ENCODE peak calls at places on chromosomes 4 and X, in five cellular contexts. T is fibroblast of lung, Y is cardiac fibroblast, C is tibial artery, V is foreskin fibroblast. P is an unnamed sample.

GRCh38 chrX:104113237-104113965 is 1.1 kb downstream of the ZCCHC18 start:
- DNase-seq in T (peak; percentile 47), Y (peak; percentile 45), C (peak; percentile 25), V (peak; percentile 37), P (peak; percentile 11)

GRCh38 chrX:154378059-154378798 is 866 bp upstream of the EMD start:
- DNase-seq in T (peak; percentile 49), Y (peak; percentile 76), C (peak; percentile 63), V (no peak), P (no peak)

GRCh38 chr4:39900966-39901365 is 76.7 kb downstream of the PDS5A start:
- DNase-seq in T (peak; percentile 9), Y (no peak), C (no peak), V (no peak), P (no peak)

GRCh38 chr4:52728877-52729276 is 22.3 kb downstream of the ERVMER34-1 start:
- DNase-seq in T (no peak), Y (no peak), C (no peak), V (no peak), P (no peak)

GRCh38 chr4:152323221-152323620 is 212.7 kb downstream of the FBXW7 start:
- DNase-seq in T (no peak), Y (no peak), C (no peak), V (no peak), P (no peak)

GRCh38 chrX:102950908-102951866 is 14.1 kb downstream of the RAB40AL start:
- DNase-seq in T (peak; percentile 51), Y (peak; percentile 49), C (peak; percentile 35), V (peak; percentile 26), P (no peak)

GRCh38 chr4:114146947-114147618 is 167.6 kb upstream of the ARSJ start:
- DNase-seq in T (no peak), Y (no peak), C (no peak), V (no peak), P (no peak)

GRCh38 chrX:148500428-148501120 is at the start of gene AFF2:
- DNase-seq in T (peak; percentile 16), Y (peak; percentile 21), C (no peak), V (peak; percentile 8), P (no peak)

GRCh38 chrX:49995021-49995731 is 72.8 kb downstream of the CLCN5 start:
- DNase-seq in T (peak; percentile 30), Y (peak; percentile 80), C (no peak), V (peak; percentile 51), P (no peak)

GRCh38 chr4:108492816-108493595 is 127.4 kb upstream of the RPL34 start:
- DNase-seq in T (peak; percentile 22), Y (no peak), C (no peak), V (no peak), P (no peak)

GRCh38 chr4:187656953-187657352 is 338.6 kb upstream of the ZFP42 start:
- DNase-seq in T (peak; percentile 80), Y (peak; percentile 5), C (no peak), V (no peak), P (no peak)

GRCh38 chrX:10017866-10018265 is 50.7 kb downstream of the CLDN34 start:
- DNase-seq in T (peak; percentile 56), Y (peak; percentile 69), C (no peak), V (peak; percentile 51), P (peak; percentile 44)

GRCh38 chrX:44439242-44439641 is 95.8 kb upstream of the EFHC2 start:
- DNase-seq in T (peak; percentile 5), Y (no peak), C (no peak), V (no peak), P (no peak)

GRCh38 chrX:47179928-47180255 is 13.7 kb upstream of the UBA1 start:
- DNase-seq in T (no peak), Y (no peak), C (no peak), V (no peak), P (no peak)

GRCh38 chr4:112206431-112206830 is 25.2 kb upstream of the AP1AR start:
- DNase-seq in T (no peak), Y (no peak), C (no peak), V (no peak), P (no peak)

GRCh38 chr4:57220172-57220571 is 110.0 kb upstream of the IGFBP7 start:
- DNase-seq in T (no peak), Y (no peak), C (no peak), V (no peak), P (no peak)

GRCh38 chr4:174225247-174226054 is 58.0 kb downstream of the FBXO8 start:
- DNase-seq in T (no peak), Y (no peak), C (no peak), V (no peak), P (no peak)

GRCh38 chrX:2507904-2508630 is 7.3 kb upstream of the DHRSX start:
- DNase-seq in T (no peak), Y (no peak), C (no peak), V (no peak), P (no peak)

GRCh38 chr4:8766610-8767009 is 105.0 kb downstream of the HMX1 start:
- DNase-seq in T (no peak), Y (no peak), C (peak; percentile 13), V (no peak), P (no peak)

GRCh38 chrX:149010899-149011224 is 494.2 kb downstream of the IDS start:
- DNase-seq in T (no peak), Y (no peak), C (no peak), V (no peak), P (no peak)

GRCh38 chr4:52069566-52069965 is 18.5 kb downstream of the SPATA18 start:
- DNase-seq in T (no peak), Y (no peak), C (no peak), V (no peak), P (no peak)

GRCh38 chr4:155419266-155419665 is 42.5 kb upstream of the MAP9 start:
- DNase-seq in T (peak; percentile 64), Y (peak; percentile 13), C (no peak), V (peak; percentile 54), P (no peak)

GRCh38 chrX:15686818-15687685 is 22.4 kb upstream of the CLTRN start:
- DNase-seq in T (peak; percentile 57), Y (peak; percentile 58), C (peak; percentile 40), V (peak; percentile 19), P (peak; percentile 35)

DNA sequence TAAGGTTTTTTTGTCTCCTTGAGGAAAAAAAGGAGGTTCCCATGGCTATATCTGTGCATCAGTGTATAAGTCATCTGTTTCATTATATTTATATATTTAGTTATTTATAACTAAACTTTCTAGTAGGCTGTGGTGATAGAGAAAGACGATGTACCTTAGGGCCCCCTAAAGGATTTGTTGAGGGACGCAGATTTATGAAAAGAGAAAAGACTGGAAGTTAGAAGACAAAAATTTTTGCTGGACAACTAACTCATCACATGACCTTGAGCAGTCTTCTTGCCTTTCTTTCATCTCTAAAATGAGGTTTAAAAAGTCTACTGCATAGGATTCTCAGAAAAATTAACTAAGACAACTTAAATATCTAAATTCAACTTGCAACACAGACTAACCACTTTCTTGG is 6.1 kb downstream of the GASK1B start:
- DNase-seq in T (peak; percentile 8), Y (peak; percentile 56), C (no peak), V (no peak), P (no peak)
- H3K4me3 ChIP-seq in T (peak overlapping the region; percentile 15), Y (peak overlapping the region; percentile 6), C (peak overlapping the region; percentile 57), V (no peak overlapping the region), P (no peak overlapping the region)

DNA sequence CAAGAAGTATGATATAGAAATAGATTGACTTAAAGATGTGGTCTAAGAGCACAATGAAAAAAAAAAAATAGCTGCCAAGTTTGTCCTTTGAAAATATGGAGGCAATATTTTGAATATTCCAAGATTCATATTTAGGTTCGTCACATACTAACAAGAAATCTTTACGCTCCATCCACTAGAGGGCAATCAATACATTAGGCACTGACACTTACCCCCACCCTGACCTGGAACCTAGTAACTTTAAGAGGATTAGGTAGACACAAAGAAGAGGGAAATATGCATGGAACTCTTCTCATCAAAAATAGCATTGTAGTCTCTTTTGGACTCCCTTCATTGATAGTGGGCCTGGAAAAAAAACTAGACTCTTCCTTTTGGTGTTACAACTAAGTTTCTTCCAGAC is 1108.1 kb downstream of the PCDH19 start:
- DNase-seq in T (no peak), Y (peak; percentile 0), C (no peak), V (no peak), P (no peak)
- TF ChIP-seq CTCF in T (no peak), Y (no peak), C (no peak), V (no peak), P (no peak)

GRCh38 chr4:44553143-44553542 is 98.3 kb downstream of the YIPF7 start:
- DNase-seq in T (no peak), Y (no peak), C (no peak), V (no peak), P (no peak)
- H3K4me3 ChIP-seq in T (no peak overlapping the region), Y (no peak overlapping the region), C (no peak overlapping the region), V (no peak overlapping the region), P (no peak overlapping the region)

GRCh38 chr4:87469390-87469789 is 47.0 kb downstream of the NUDT9 start:
- DNase-seq in T (no peak), Y (peak; percentile 82), C (no peak), V (no peak), P (no peak)

GRCh38 chr4:87462102-87462501 is 39.7 kb downstream of the NUDT9 start:
- DNase-seq in T (no peak), Y (no peak), C (no peak), V (no peak), P (no peak)

GRCh38 chr4:87461281-87461700 is 38.9 kb downstream of the NUDT9 start:
- DNase-seq in T (peak; percentile 17), Y (no peak), C (no peak), V (no peak), P (peak; percentile 8)

GRCh38 chr4:87465739-87466366 is 43.5 kb downstream of the NUDT9 start:
- DNase-seq in T (peak; percentile 79), Y (peak; percentile 80), C (no peak), V (peak; percentile 28), P (peak; percentile 44)
- TF ChIP-seq CTCF in T (peak; percentile 30), Y (peak; percentile 57), C (peak; percentile 67), V (peak; percentile 39), P (peak; percentile 36)

DNA sequence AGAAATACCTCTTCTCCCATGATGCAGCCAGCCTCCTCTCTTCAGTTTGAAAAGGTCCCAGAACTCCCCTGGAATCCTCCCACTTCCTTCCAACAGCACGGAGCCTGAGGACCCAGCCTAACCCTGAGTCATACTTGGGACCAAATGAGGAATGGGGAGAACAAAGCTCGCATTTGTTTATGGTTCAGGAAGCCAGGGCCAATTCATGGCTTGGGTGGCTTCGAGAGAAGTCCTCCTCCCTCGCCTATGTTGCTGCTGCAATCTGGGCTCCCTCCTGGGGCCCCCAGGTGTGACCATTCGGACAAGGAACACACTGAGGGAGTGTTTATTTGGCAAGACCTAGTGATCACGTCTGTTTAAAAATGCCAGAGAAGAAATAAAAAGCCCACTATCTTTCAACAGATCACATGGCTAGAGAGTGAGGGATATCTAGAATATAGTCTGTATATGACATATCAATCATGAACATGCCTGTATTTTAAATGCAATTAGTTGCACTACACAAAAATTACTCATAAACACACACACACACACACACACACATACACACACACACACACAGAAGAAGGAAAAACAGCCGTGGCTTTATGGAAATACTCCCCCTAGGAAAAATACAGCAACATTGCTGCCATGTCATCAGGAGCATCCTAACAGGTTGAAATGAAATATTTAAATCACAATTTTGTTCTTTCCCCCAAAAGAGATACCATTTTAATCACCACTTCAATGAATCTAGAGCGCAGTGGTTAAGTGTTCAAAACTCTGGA is 155.7 kb upstream of the MAP3K15 start:
- DNase-seq in T (peak; percentile 81), Y (peak; percentile 75), C (peak; percentile 22), V (peak; percentile 71), P (peak; percentile 53)
- H3K4me3 ChIP-seq in T (peak overlapping the region; percentile 7), Y (peak overlapping the region; percentile 27), C (no peak overlapping the region), V (peak overlapping the region; percentile 37), P (peak overlapping the region; percentile 14)

GRCh38 chr4:25993564-25994185 is 79.7 kb downstream of the SMIM20 start:
- DNase-seq in T (peak; percentile 23), Y (no peak), C (no peak), V (no peak), P (no peak)
- TF ChIP-seq CTCF in T (peak; percentile 18), Y (peak; percentile 46), C (no peak), V (peak; percentile 12), P (peak; percentile 39)

P was measured in astrocyte of the cerebellum.